ENCODE peak calls at places on chromosomes 13 and 19, in seven cellular contexts. A is fibroblast of mammary gland, X is lung, Q is tibial nerve, W is keratinocyte, E is SK-N-SH, Y is dorsolateral prefrontal cortex. S is an unnamed sample.

GRCh38 chr19:22620912-22621311 is 13.2 kb upstream of the ZNF492 start:
- DNase-seq in Y (no peak), E (no peak), A (no peak), X (no peak), Q (no peak), W (no peak), S (no peak)

GRCh38 chr19:51742736-51743288 is 8.9 kb downstream of the FPR1 start:
- DNase-seq in E (no peak), W (no peak), X (no peak), Y (no peak), A (peak; percentile 94), Q (no peak), S (no peak)

GRCh38 chr13:34201050-34201913 is 383.3 kb downstream of the RFC3 start:
- DNase-seq in Y (no peak), X (no peak), A (peak; percentile 67), Q (no peak), E (no peak), W (no peak), S (no peak)

GRCh38 chr19:42919757-42920079 is 2.0 kb upstream of the PSG6 start:
- DNase-seq in X (no peak), Y (no peak), Q (no peak), W (no peak), E (no peak), A (no peak), S (no peak)

GRCh38 chr19:18002347-18002850 is 5.6 kb upstream of the ARRDC2 start:
- DNase-seq in X (no peak), W (no peak), A (no peak), Q (no peak), Y (no peak), E (peak; percentile 27), S (peak; percentile 93)

GRCh38 chr19:5369962-5370367 is 29.4 kb upstream of the PTPRS start:
- DNase-seq in E (peak; percentile 70), Y (peak; percentile 33), A (peak; percentile 28), W (no peak), X (peak; percentile 43), Q (no peak), S (peak; percentile 49)

GRCh38 chr19:46404884-46405658 is 8.3 kb downstream of the CCDC8 start:
- DNase-seq in Y (no peak), Q (no peak), W (no peak), E (no peak), X (no peak), A (peak; percentile 53), S (no peak)

GRCh38 chr13:24540236-24541126 is 27.9 kb upstream of the PARP4 start:
- DNase-seq in E (peak; percentile 51), Y (no peak), Q (no peak), X (no peak), W (no peak), A (peak; percentile 5), S (no peak)

GRCh38 chr13:86731987-86732386 is 932.8 kb upstream of the SLITRK6 start:
- DNase-seq in Y (no peak), A (no peak), Q (no peak), W (no peak), E (no peak), X (no peak), S (no peak)

GRCh38 chr13:63299995-63300394 is 1884.3 kb upstream of the PCDH20 start:
- DNase-seq in E (no peak), A (no peak), W (no peak), X (no peak), Y (no peak), Q (no peak), S (no peak)

GRCh38 chr13:43122706-43123268 is 99.4 kb downstream of the DNAJC15 start:
- DNase-seq in E (peak; percentile 49), A (no peak), Y (no peak), Q (no peak), W (no peak), X (no peak), S (no peak)

GRCh38 chr13:24159921-24160324 is 597 bp upstream of the SPATA13 start:
- DNase-seq in Y (no peak), W (no peak), A (no peak), Q (no peak), E (peak; percentile 46), X (no peak), S (no peak)

GRCh38 chr13:108632649-108633167 is 3.3 kb downstream of the MYO16 start:
- DNase-seq in X (no peak), Q (no peak), A (no peak), Y (no peak), W (no peak), E (no peak), S (no peak)

GRCh38 chr19:28019901-28020300 is 1193.0 kb downstream of the UQCRFS1 start:
- DNase-seq in A (no peak), Q (no peak), Y (no peak), E (no peak), W (no peak), X (no peak), S (no peak)

GRCh38 chr13:42696191-42696590 is 85.2 kb upstream of the FAM216B start:
- DNase-seq in Y (no peak), A (peak; percentile 77), W (peak; percentile 75), Q (no peak), E (no peak), X (no peak), S (no peak)

GRCh38 chr19:2755811-2756210 is 16.0 kb upstream of the SLC39A3 start:
- DNase-seq in E (no peak), W (no peak), X (no peak), Y (no peak), Q (no peak), A (no peak), S (no peak)

GRCh38 chr19:50896591-50897190 is 14.5 kb downstream of the KLK4 start:
- DNase-seq in Y (no peak), W (peak; percentile 97), E (no peak), A (peak; percentile 85), X (no peak), Q (no peak), S (no peak)

DNA sequence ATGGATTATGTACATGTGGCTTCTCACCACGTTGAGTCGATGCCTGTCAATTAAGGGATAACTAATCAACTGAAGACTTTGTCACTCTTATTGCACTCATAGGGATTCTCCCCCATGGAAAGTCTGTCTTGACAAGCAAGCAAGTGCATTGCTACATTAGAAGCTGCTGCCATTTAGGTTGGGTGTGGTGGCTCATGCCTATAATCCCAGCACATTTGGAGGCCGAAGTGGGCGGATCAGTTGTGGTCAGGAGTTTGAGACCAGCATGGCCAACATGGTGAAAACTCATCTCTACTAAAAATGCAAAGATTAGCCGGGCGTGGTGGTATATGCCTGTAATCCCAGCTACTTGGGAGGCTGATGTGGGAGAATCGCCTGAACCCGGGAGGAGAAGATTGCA is 18.3 kb upstream of the ZNF846 start:
- DNase-seq in Y (no peak), X (no peak), Q (no peak), E (no peak), W (no peak), A (no peak), S (no peak)
- H3K4me3 ChIP-seq in Y (no peak overlapping the region), X (no peak overlapping the region), Q (no peak overlapping the region), E (no peak overlapping the region), W (no peak overlapping the region), A (no peak overlapping the region), S (no peak overlapping the region)

GRCh38 chr13:100646030-100646673 is 28.4 kb downstream of the TMTC4 start:
- DNase-seq in X (no peak), E (peak; percentile 40), A (peak; percentile 45), W (no peak), Y (no peak), Q (no peak), S (no peak)
- TF ChIP-seq CTCF in X (no peak), E (peak; percentile 56), A (peak; percentile 57), W (peak; percentile 53), Y (peak; percentile 72), Q (no peak), S (no peak)

GRCh38 chr13:113451951-113452421 is 1.3 kb downstream of the ADPRHL1 start:
- DNase-seq in X (no peak), Y (peak; percentile 13), E (no peak), Q (no peak), W (no peak), A (no peak), S (no peak)

GRCh38 chr13:113455384-113455783 is 2.1 kb upstream of the ADPRHL1 start:
- DNase-seq in X (no peak), Y (no peak), W (no peak), A (no peak), Q (no peak), E (no peak), S (no peak)

GRCh38 chr13:113454936-113455335 is 1.6 kb upstream of the ADPRHL1 start:
- DNase-seq in E (no peak), Y (no peak), X (no peak), Q (no peak), W (no peak), A (no peak), S (no peak)

GRCh38 chr13:113453962-113454361 is 674 bp upstream of the ADPRHL1 start:
- DNase-seq in W (no peak), Q (no peak), E (peak; percentile 58), X (no peak), A (peak; percentile 52), Y (no peak), S (no peak)

DNA sequence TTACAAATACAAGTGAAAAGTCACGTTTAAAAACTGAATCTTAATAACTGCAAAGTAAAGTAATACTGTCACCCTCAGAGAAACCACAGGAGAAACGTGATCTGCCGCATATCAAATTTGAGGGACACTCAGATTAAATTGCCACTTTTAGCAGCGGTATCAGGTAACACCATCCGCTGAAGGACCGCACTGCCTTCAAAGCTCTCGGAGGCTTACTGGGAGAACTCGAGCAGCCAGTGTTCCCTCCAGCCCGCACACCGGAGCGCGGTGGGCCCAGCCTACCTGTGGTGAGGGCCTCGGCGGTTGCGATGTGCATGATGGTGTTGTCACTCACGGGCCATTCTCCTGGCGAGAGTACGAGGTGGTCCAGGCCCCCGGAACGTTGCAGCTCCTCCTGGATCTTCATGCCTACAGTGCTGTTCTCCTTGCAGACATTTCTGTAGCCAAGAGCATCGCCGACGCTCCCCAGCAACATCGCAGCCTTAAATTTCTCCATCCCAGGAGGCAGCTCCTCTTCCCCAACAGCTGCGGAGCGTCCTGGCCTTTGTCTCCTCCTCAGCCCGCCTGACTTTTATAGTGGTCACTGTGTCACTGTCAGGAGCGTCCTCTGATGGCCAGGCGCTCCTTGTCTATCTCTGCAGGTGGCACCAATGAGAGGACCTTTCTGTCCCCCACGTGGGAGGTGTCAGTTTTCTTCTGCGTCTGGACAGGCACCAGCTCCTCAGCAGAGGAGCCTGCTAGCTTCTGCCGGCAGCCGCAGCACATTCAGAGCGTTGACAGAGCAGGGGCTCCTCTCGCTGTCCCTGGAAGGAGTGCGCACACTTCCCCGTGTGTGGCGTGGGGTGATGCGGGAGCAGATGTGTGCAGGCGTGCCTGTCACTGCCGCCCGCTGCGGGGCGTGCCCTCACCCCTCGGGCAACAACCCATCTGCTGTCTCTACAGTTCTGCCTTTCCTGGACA is at the start of gene ADPRHL1:
- DNase-seq in A (no peak), E (peak; percentile 80), X (no peak), Q (no peak), Y (no peak), W (no peak), S (no peak)
- H3K4me3 ChIP-seq in A (no peak within 1 kb of the TSS), E (no peak within 1 kb of the TSS), X (no peak within 1 kb of the TSS), Q (no peak within 1 kb of the TSS), Y (no peak within 1 kb of the TSS), W (no peak within 1 kb of the TSS), S (no peak within 1 kb of the TSS)

DNA sequence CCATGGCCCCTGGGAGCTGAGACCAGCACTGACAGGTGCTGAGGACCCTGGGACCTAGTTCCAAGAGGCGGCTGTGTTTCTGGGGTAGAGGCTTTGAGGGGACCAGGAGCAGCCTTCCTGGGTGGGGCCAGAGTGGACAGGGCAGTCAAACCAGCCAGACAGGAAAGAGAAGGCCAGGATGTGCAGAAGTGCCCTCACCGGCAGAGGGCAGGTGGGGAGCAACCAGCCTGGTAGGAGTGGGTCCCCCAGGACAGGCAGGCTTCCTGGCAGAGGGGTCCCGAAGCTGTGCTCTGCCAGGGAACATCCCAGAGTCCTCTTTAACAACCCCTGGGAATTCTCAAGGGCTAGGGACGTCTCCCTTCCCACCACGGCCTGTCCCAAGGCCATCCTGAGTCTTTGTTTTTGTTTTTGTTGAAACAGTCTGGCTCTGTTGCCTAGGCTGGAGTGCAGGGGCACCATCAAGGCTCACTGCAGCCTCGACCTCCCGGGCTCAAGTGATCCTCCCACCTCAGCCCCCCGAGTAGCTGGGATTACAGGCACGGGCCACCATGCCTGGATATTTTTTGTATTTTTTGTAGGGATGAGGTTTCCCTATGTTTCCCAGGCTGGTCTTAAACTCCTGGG is 3.0 kb upstream of the HIPK4 start:
- DNase-seq in W (no peak), E (no peak), X (peak; percentile 50), Y (no peak), Q (no peak), A (no peak), S (no peak)
- TF ChIP-seq CTCF in W (peak; percentile 57), E (no peak), X (peak; percentile 9), Y (no peak), Q (no peak), A (peak; percentile 21), S (peak; percentile 40)

S was measured in HL-60.